ENCODE peak calls at places on chromosomes 12 and 14, in seven cellular contexts. One of them, this sample, is unnamed.

GRCh38 chr12:45575823-45576448 is 153.6 kb upstream of the ARID2 start:
- DNase-seq in upper lobe of left lung: no peak
- DNase-seq in sigmoid colon: no peak
- DNase-seq in stomach: no peak
- DNase-seq in HepG2: no peak
- DNase-seq in transverse colon: no peak
- DNase-seq in H1: no peak
- DNase-seq in this sample: peak

GRCh38 chr12:12548713-12549112 is 13.9 kb downstream of the DUSP16 start:
- DNase-seq in H1: no peak
- DNase-seq in stomach: no peak
- DNase-seq in transverse colon: no peak
- DNase-seq in sigmoid colon: no peak
- DNase-seq in upper lobe of left lung: no peak
- DNase-seq in HepG2: no peak
- DNase-seq in this sample: no peak

GRCh38 chr14:69093551-69094421 is 59.1 kb downstream of the DCAF5 start:
- DNase-seq in sigmoid colon: no peak
- DNase-seq in HepG2: peak
- DNase-seq in H1: no peak
- DNase-seq in transverse colon: no peak
- DNase-seq in upper lobe of left lung: no peak
- DNase-seq in stomach: peak
- DNase-seq in this sample: peak

GRCh38 chr14:103099733-103100280 is 5.3 kb downstream of the EXOC3L4 start:
- DNase-seq in transverse colon: no peak
- DNase-seq in HepG2: no peak
- DNase-seq in sigmoid colon: no peak
- DNase-seq in upper lobe of left lung: peak
- DNase-seq in stomach: no peak
- DNase-seq in H1: no peak
- DNase-seq in this sample: no peak

GRCh38 chr12:92021665-92022033 is 124.0 kb downstream of the BTG1 start:
- DNase-seq in HepG2: no peak
- DNase-seq in stomach: no peak
- DNase-seq in sigmoid colon: no peak
- DNase-seq in transverse colon: no peak
- DNase-seq in H1: no peak
- DNase-seq in upper lobe of left lung: no peak
- DNase-seq in this sample: no peak

GRCh38 chr14:69948311-69948710 is 69.1 kb downstream of the SMOC1 start:
- DNase-seq in sigmoid colon: no peak
- DNase-seq in HepG2: no peak
- DNase-seq in stomach: no peak
- DNase-seq in H1: no peak
- DNase-seq in transverse colon: no peak
- DNase-seq in upper lobe of left lung: no peak
- DNase-seq in this sample: no peak

GRCh38 chr12:26576266-26576665 is 256.7 kb downstream of the ITPR2 start:
- DNase-seq in transverse colon: no peak
- DNase-seq in H1: no peak
- DNase-seq in stomach: no peak
- DNase-seq in upper lobe of left lung: no peak
- DNase-seq in HepG2: no peak
- DNase-seq in sigmoid colon: no peak
- DNase-seq in this sample: no peak

GRCh38 chr12:52082026-52082667 is 2.6 kb downstream of the SMIM41 start:
- DNase-seq in upper lobe of left lung: peak
- DNase-seq in sigmoid colon: peak
- DNase-seq in transverse colon: no peak
- DNase-seq in HepG2: peak
- DNase-seq in stomach: no peak
- DNase-seq in H1: no peak
- DNase-seq in this sample: no peak

GRCh38 chr12:65574867-65575266 is 249.4 kb upstream of the HMGA2 start:
- DNase-seq in H1: no peak
- DNase-seq in transverse colon: no peak
- DNase-seq in sigmoid colon: no peak
- DNase-seq in HepG2: no peak
- DNase-seq in upper lobe of left lung: no peak
- DNase-seq in stomach: no peak
- DNase-seq in this sample: no peak

GRCh38 chr14:72555609-72556000 is 338.3 kb downstream of the DPF3 start:
- DNase-seq in H1: no peak
- DNase-seq in stomach: no peak
- DNase-seq in upper lobe of left lung: no peak
- DNase-seq in HepG2: no peak
- DNase-seq in transverse colon: no peak
- DNase-seq in sigmoid colon: no peak
- DNase-seq in this sample: no peak

GRCh38 chr12:53659011-53659551 is 16.8 kb downstream of the ATP5MC2 start:
- DNase-seq in stomach: peak
- DNase-seq in sigmoid colon: no peak
- DNase-seq in transverse colon: peak
- DNase-seq in upper lobe of left lung: no peak
- DNase-seq in HepG2: peak
- DNase-seq in H1: no peak
- DNase-seq in this sample: no peak

DNA sequence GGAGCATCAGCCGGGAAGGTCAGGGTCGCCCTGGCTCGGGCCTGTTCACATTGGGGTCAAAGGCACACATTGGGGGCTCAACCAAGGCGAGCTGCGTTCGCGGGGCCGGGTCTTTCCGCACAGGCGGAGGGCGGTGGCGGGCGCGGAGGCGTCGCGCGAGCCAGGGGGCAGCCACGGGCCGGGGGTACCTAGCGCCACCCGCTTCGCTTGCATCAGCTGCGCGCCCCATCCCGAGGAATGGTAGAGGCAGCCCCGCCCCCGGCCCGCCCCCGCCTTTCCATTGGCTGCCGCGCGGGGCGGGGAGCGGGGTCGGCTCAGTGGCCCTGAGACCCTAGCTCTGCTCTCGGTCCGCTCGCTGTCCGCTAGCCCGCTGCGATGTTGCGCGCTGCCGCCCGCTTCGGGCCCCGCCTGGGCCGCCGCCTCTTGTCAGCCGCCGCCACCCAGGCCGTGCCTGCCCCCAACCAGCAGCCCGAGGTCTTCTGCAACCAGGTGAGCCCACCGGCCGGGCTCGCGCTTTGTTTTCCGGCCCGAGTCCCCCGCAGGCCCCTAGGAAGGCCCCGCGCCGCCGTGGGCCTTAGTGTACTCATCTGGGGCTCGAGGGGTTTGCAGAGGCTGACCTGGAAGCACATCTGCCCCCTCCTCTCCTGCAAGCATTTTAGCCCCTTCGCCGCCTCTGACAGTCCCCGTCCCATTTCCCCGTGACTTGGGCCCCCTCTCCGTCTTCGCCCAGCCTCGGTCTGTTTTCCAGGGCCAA is at the start of gene ALDH2:
- DNase-seq in transverse colon: peak
- DNase-seq in H1: peak
- DNase-seq in HepG2: peak
- DNase-seq in stomach: peak
- DNase-seq in upper lobe of left lung: peak
- DNase-seq in sigmoid colon: peak
- DNase-seq in this sample: no peak
- TF ChIP-seq EP300 in transverse colon: no peak
- TF ChIP-seq EP300 in H1: no peak
- TF ChIP-seq EP300 in HepG2: no peak
- TF ChIP-seq EP300 in stomach: no peak
- TF ChIP-seq EP300 in upper lobe of left lung: no peak
- TF ChIP-seq EP300 in sigmoid colon: no peak
- TF ChIP-seq EP300 in this sample: no peak

GRCh38 chr12:104329697-104330096 is 26.2 kb downstream of the EID3 start:
- DNase-seq in sigmoid colon: no peak
- DNase-seq in transverse colon: no peak
- DNase-seq in H1: no peak
- DNase-seq in stomach: no peak
- DNase-seq in HepG2: no peak
- DNase-seq in upper lobe of left lung: no peak
- DNase-seq in this sample: no peak
- TF ChIP-seq POLR2A in sigmoid colon: no peak
- TF ChIP-seq POLR2A in transverse colon: no peak
- TF ChIP-seq POLR2A in H1: no peak
- TF ChIP-seq POLR2A in stomach: no peak
- TF ChIP-seq POLR2A in HepG2: no peak
- TF ChIP-seq POLR2A in upper lobe of left lung: no peak
- TF ChIP-seq POLR2A in this sample: no peak

GRCh38 chr12:116382456-116382902 is 105.0 kb upstream of the MED13L start:
- DNase-seq in sigmoid colon: no peak
- DNase-seq in stomach: no peak
- DNase-seq in HepG2: no peak
- DNase-seq in transverse colon: no peak
- DNase-seq in upper lobe of left lung: no peak
- DNase-seq in H1: no peak
- DNase-seq in this sample: no peak

GRCh38 chr12:116389326-116389725 is 111.8 kb upstream of the MED13L start:
- DNase-seq in sigmoid colon: no peak
- DNase-seq in stomach: no peak
- DNase-seq in upper lobe of left lung: no peak
- DNase-seq in transverse colon: no peak
- DNase-seq in H1: no peak
- DNase-seq in HepG2: no peak
- DNase-seq in this sample: no peak

GRCh38 chr12:116384629-116385485 is 107.4 kb upstream of the MED13L start:
- DNase-seq in sigmoid colon: no peak
- DNase-seq in H1: no peak
- DNase-seq in HepG2: no peak
- DNase-seq in transverse colon: no peak
- DNase-seq in stomach: no peak
- DNase-seq in upper lobe of left lung: no peak
- DNase-seq in this sample: no peak

GRCh38 chr12:116384175-116384574 is 106.7 kb upstream of the MED13L start:
- DNase-seq in stomach: no peak
- DNase-seq in upper lobe of left lung: no peak
- DNase-seq in transverse colon: no peak
- DNase-seq in sigmoid colon: no peak
- DNase-seq in HepG2: no peak
- DNase-seq in H1: no peak
- DNase-seq in this sample: no peak

DNA sequence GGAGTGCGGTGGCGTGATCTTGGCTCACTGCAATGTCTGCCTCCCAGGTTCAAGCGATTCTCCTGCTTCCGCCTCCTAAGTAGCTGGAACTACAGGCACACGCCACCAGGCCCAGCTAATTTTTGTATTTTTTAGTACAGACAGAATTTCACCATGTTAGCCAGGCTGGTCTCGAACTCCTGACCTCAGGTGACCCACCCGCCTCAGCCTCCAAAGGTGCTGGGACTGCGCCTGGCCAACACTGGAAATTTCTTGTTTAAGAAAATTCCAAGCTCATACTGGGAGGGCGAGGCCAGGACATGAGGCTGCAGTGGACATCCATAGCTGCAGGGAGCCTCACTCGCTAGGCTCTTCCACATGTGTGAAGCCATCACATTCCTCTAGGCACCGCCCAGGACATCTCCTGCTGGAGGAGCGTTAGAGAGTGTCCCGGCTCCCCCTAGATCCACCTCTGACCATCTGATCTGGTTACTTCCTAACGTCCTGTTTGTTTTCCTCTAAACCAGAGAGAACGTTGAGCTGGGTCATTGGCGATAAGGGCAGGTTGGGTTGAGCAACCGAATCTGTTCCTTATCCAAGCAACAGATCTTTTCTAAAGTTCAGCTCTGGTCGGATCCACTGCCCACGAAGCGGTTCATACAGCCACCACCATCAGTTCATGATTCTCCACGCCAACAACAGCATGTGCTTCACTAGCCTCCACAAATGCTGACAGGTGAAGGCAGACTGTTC is 108.2 kb upstream of the MED13L start:
- DNase-seq in HepG2: peak
- DNase-seq in H1: no peak
- DNase-seq in transverse colon: no peak
- DNase-seq in upper lobe of left lung: no peak
- DNase-seq in sigmoid colon: no peak
- DNase-seq in stomach: no peak
- DNase-seq in this sample: no peak
- TF ChIP-seq POLR2AphosphoS5 in HepG2: no peak
- TF ChIP-seq POLR2AphosphoS5 in H1: no peak
- TF ChIP-seq POLR2AphosphoS5 in transverse colon: no peak
- TF ChIP-seq POLR2AphosphoS5 in upper lobe of left lung: no peak
- TF ChIP-seq POLR2AphosphoS5 in sigmoid colon: no peak
- TF ChIP-seq POLR2AphosphoS5 in stomach: no peak
- TF ChIP-seq POLR2AphosphoS5 in this sample: no peak

GRCh38 chr14:100547633-100548294 is 39.5 kb downstream of the BEGAIN start:
- DNase-seq in sigmoid colon: peak
- DNase-seq in H1: no peak
- DNase-seq in upper lobe of left lung: peak
- DNase-seq in transverse colon: peak
- DNase-seq in stomach: peak
- DNase-seq in HepG2: no peak
- DNase-seq in this sample: no peak
- TF ChIP-seq EP300 in sigmoid colon: no peak
- TF ChIP-seq EP300 in H1: no peak
- TF ChIP-seq EP300 in upper lobe of left lung: no peak
- TF ChIP-seq EP300 in transverse colon: no peak
- TF ChIP-seq EP300 in stomach: no peak
- TF ChIP-seq EP300 in HepG2: no peak
- TF ChIP-seq EP300 in this sample: no peak

DNA sequence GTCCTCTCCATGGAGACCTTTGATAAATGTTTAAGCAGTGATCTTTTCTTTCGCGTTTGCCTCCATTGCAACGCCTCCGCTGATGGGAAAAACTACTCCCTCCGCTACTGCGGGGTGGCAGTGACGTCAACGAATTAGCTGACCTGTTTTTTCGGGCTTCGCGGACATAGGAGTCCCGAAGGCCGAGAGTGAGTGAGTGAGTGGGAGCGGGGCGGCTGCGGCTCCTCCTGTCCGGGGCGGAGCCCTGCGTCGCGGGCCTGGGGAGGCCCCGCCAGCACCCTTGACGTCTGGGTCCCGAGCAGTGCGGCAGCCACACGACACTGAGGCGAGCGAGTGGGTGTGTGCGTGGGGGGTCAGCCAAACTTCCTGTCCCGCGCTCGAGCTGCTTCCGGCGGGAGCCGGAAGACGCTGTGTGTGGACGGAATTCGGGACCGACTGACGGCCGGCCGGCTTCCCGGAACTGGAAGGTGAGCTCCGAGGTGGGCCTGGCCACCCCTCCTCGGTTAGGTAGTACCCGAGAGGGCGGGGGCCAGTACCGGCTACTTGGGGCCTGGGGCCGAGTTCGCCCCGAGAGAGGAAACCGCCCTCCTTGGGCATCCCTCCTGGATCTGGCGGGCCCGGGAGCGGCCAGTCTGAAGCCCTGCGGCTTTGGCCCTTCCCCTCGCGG is at the start of gene ZNF410:
- DNase-seq in H1: peak
- DNase-seq in HepG2: peak
- DNase-seq in stomach: peak
- DNase-seq in sigmoid colon: peak
- DNase-seq in transverse colon: peak
- DNase-seq in upper lobe of left lung: peak
- DNase-seq in this sample: peak
- TF ChIP-seq POLR2A in H1: peak
- TF ChIP-seq POLR2A in HepG2: peak
- TF ChIP-seq POLR2A in stomach: no peak
- TF ChIP-seq POLR2A in sigmoid colon: peak
- TF ChIP-seq POLR2A in transverse colon: peak
- TF ChIP-seq POLR2A in upper lobe of left lung: no peak
- TF ChIP-seq POLR2A in this sample: peak